ENCODE peak calls at places on chromosomes 7 and 10, in eight cellular contexts. One of them, this sample, is unnamed.

GRCh38 chr7:93150200-93150835 is 2.1 kb upstream of the SAMD9L start:
- DNase-seq in germinal center: no peak
- DNase-seq in stimulated activated CD4-positive, alpha-beta T cell treated with anti-CD3 and anti-CD28 coated beads, TNF-alpha, amount 100 ng/mL, for 4 hours: no peak
- DNase-seq in mesothelial cell of epicardium: no peak
- DNase-seq in T-helper 1 cell: no peak
- DNase-seq in hypothalamus: no peak
- DNase-seq in stimulated activated CD8-positive, alpha-beta memory T cell treated with anti-CD3 and anti-CD28 coated beads, Interleukin-15, amount 100 ng/mL, for 48 hours: no peak
- DNase-seq in activated gamma-delta T cell: no peak
- DNase-seq in this sample: no peak

GRCh38 chr10:43998021-43998809 is 349.5 kb upstream of the ZNF32 start:
- DNase-seq in germinal center: no peak
- DNase-seq in stimulated activated CD4-positive, alpha-beta T cell treated with anti-CD3 and anti-CD28 coated beads, TNF-alpha, amount 100 ng/mL, for 4 hours: no peak
- DNase-seq in mesothelial cell of epicardium: no peak
- DNase-seq in T-helper 1 cell: no peak
- DNase-seq in hypothalamus: no peak
- DNase-seq in stimulated activated CD8-positive, alpha-beta memory T cell treated with anti-CD3 and anti-CD28 coated beads, Interleukin-15, amount 100 ng/mL, for 48 hours: no peak
- DNase-seq in activated gamma-delta T cell: no peak
- DNase-seq in this sample: no peak

GRCh38 chr7:19114591-19114855 is 2.9 kb downstream of the TWIST1 start:
- DNase-seq in germinal center: no peak
- DNase-seq in stimulated activated CD4-positive, alpha-beta T cell treated with anti-CD3 and anti-CD28 coated beads, TNF-alpha, amount 100 ng/mL, for 4 hours: no peak
- DNase-seq in mesothelial cell of epicardium: no peak
- DNase-seq in T-helper 1 cell: no peak
- DNase-seq in hypothalamus: no peak
- DNase-seq in stimulated activated CD8-positive, alpha-beta memory T cell treated with anti-CD3 and anti-CD28 coated beads, Interleukin-15, amount 100 ng/mL, for 48 hours: no peak
- DNase-seq in activated gamma-delta T cell: no peak
- DNase-seq in this sample: no peak

GRCh38 chr7:48781783-48782182 is 142.6 kb upstream of the CDC14C start:
- DNase-seq in germinal center: no peak
- DNase-seq in stimulated activated CD4-positive, alpha-beta T cell treated with anti-CD3 and anti-CD28 coated beads, TNF-alpha, amount 100 ng/mL, for 4 hours: no peak
- DNase-seq in mesothelial cell of epicardium: no peak
- DNase-seq in T-helper 1 cell: no peak
- DNase-seq in hypothalamus: no peak
- DNase-seq in stimulated activated CD8-positive, alpha-beta memory T cell treated with anti-CD3 and anti-CD28 coated beads, Interleukin-15, amount 100 ng/mL, for 48 hours: no peak
- DNase-seq in activated gamma-delta T cell: no peak
- DNase-seq in this sample: no peak

GRCh38 chr7:33711231-33712019 is 193.9 kb upstream of the BMPER start:
- DNase-seq in germinal center: no peak
- DNase-seq in stimulated activated CD4-positive, alpha-beta T cell treated with anti-CD3 and anti-CD28 coated beads, TNF-alpha, amount 100 ng/mL, for 4 hours: no peak
- DNase-seq in mesothelial cell of epicardium: no peak
- DNase-seq in T-helper 1 cell: no peak
- DNase-seq in hypothalamus: no peak
- DNase-seq in stimulated activated CD8-positive, alpha-beta memory T cell treated with anti-CD3 and anti-CD28 coated beads, Interleukin-15, amount 100 ng/mL, for 48 hours: no peak
- DNase-seq in activated gamma-delta T cell: no peak
- DNase-seq in this sample: no peak

GRCh38 chr7:84847790-84848189 is 339.1 kb downstream of the SEMA3D start:
- DNase-seq in germinal center: no peak
- DNase-seq in stimulated activated CD4-positive, alpha-beta T cell treated with anti-CD3 and anti-CD28 coated beads, TNF-alpha, amount 100 ng/mL, for 4 hours: no peak
- DNase-seq in mesothelial cell of epicardium: no peak
- DNase-seq in T-helper 1 cell: no peak
- DNase-seq in hypothalamus: no peak
- DNase-seq in stimulated activated CD8-positive, alpha-beta memory T cell treated with anti-CD3 and anti-CD28 coated beads, Interleukin-15, amount 100 ng/mL, for 48 hours: no peak
- DNase-seq in activated gamma-delta T cell: no peak
- DNase-seq in this sample: no peak

GRCh38 chr10:77111611-77112550 is 525.7 kb downstream of the KCNMA1 start:
- DNase-seq in germinal center: peak
- DNase-seq in stimulated activated CD4-positive, alpha-beta T cell treated with anti-CD3 and anti-CD28 coated beads, TNF-alpha, amount 100 ng/mL, for 4 hours: no peak
- DNase-seq in mesothelial cell of epicardium: no peak
- DNase-seq in T-helper 1 cell: no peak
- DNase-seq in hypothalamus: no peak
- DNase-seq in stimulated activated CD8-positive, alpha-beta memory T cell treated with anti-CD3 and anti-CD28 coated beads, Interleukin-15, amount 100 ng/mL, for 48 hours: no peak
- DNase-seq in activated gamma-delta T cell: no peak
- DNase-seq in this sample: peak

GRCh38 chr7:42233166-42233565 is 3.8 kb downstream of the GLI3 start:
- DNase-seq in germinal center: no peak
- DNase-seq in stimulated activated CD4-positive, alpha-beta T cell treated with anti-CD3 and anti-CD28 coated beads, TNF-alpha, amount 100 ng/mL, for 4 hours: no peak
- DNase-seq in mesothelial cell of epicardium: no peak
- DNase-seq in T-helper 1 cell: no peak
- DNase-seq in hypothalamus: no peak
- DNase-seq in stimulated activated CD8-positive, alpha-beta memory T cell treated with anti-CD3 and anti-CD28 coated beads, Interleukin-15, amount 100 ng/mL, for 48 hours: no peak
- DNase-seq in activated gamma-delta T cell: no peak
- DNase-seq in this sample: no peak

GRCh38 chr7:91069146-91069545 is 195.1 kb upstream of the FZD1 start:
- DNase-seq in germinal center: no peak
- DNase-seq in stimulated activated CD4-positive, alpha-beta T cell treated with anti-CD3 and anti-CD28 coated beads, TNF-alpha, amount 100 ng/mL, for 4 hours: no peak
- DNase-seq in mesothelial cell of epicardium: no peak
- DNase-seq in T-helper 1 cell: no peak
- DNase-seq in hypothalamus: no peak
- DNase-seq in stimulated activated CD8-positive, alpha-beta memory T cell treated with anti-CD3 and anti-CD28 coated beads, Interleukin-15, amount 100 ng/mL, for 48 hours: no peak
- DNase-seq in activated gamma-delta T cell: no peak
- DNase-seq in this sample: no peak

GRCh38 chr10:24930427-24930826 is 22.0 kb downstream of the PRTFDC1 start:
- DNase-seq in germinal center: peak
- DNase-seq in stimulated activated CD4-positive, alpha-beta T cell treated with anti-CD3 and anti-CD28 coated beads, TNF-alpha, amount 100 ng/mL, for 4 hours: no peak
- DNase-seq in mesothelial cell of epicardium: no peak
- DNase-seq in T-helper 1 cell: no peak
- DNase-seq in hypothalamus: no peak
- DNase-seq in stimulated activated CD8-positive, alpha-beta memory T cell treated with anti-CD3 and anti-CD28 coated beads, Interleukin-15, amount 100 ng/mL, for 48 hours: no peak
- DNase-seq in activated gamma-delta T cell: no peak
- DNase-seq in this sample: no peak

GRCh38 chr10:33248638-33249037 is 85.8 kb downstream of the NRP1 start:
- DNase-seq in germinal center: no peak
- DNase-seq in stimulated activated CD4-positive, alpha-beta T cell treated with anti-CD3 and anti-CD28 coated beads, TNF-alpha, amount 100 ng/mL, for 4 hours: no peak
- DNase-seq in mesothelial cell of epicardium: no peak
- DNase-seq in T-helper 1 cell: no peak
- DNase-seq in hypothalamus: no peak
- DNase-seq in stimulated activated CD8-positive, alpha-beta memory T cell treated with anti-CD3 and anti-CD28 coated beads, Interleukin-15, amount 100 ng/mL, for 48 hours: peak
- DNase-seq in activated gamma-delta T cell: no peak
- DNase-seq in this sample: no peak

GRCh38 chr7:124758327-124758726 is 7.3 kb downstream of the GPR37 start:
- DNase-seq in germinal center: no peak
- DNase-seq in stimulated activated CD4-positive, alpha-beta T cell treated with anti-CD3 and anti-CD28 coated beads, TNF-alpha, amount 100 ng/mL, for 4 hours: no peak
- DNase-seq in mesothelial cell of epicardium: no peak
- DNase-seq in T-helper 1 cell: no peak
- DNase-seq in hypothalamus: no peak
- DNase-seq in stimulated activated CD8-positive, alpha-beta memory T cell treated with anti-CD3 and anti-CD28 coated beads, Interleukin-15, amount 100 ng/mL, for 48 hours: no peak
- DNase-seq in activated gamma-delta T cell: no peak
- DNase-seq in this sample: peak

GRCh38 chr10:73907841-73908517 is 3.0 kb upstream of the PLAU start:
- DNase-seq in germinal center: no peak
- DNase-seq in stimulated activated CD4-positive, alpha-beta T cell treated with anti-CD3 and anti-CD28 coated beads, TNF-alpha, amount 100 ng/mL, for 4 hours: no peak
- DNase-seq in mesothelial cell of epicardium: no peak
- DNase-seq in T-helper 1 cell: no peak
- DNase-seq in hypothalamus: no peak
- DNase-seq in stimulated activated CD8-positive, alpha-beta memory T cell treated with anti-CD3 and anti-CD28 coated beads, Interleukin-15, amount 100 ng/mL, for 48 hours: no peak
- DNase-seq in activated gamma-delta T cell: no peak
- DNase-seq in this sample: no peak

GRCh38 chr7:48511021-48511579 is 339.8 kb downstream of the ABCA13 start:
- DNase-seq in germinal center: no peak
- DNase-seq in stimulated activated CD4-positive, alpha-beta T cell treated with anti-CD3 and anti-CD28 coated beads, TNF-alpha, amount 100 ng/mL, for 4 hours: no peak
- DNase-seq in mesothelial cell of epicardium: no peak
- DNase-seq in T-helper 1 cell: no peak
- DNase-seq in hypothalamus: no peak
- DNase-seq in stimulated activated CD8-positive, alpha-beta memory T cell treated with anti-CD3 and anti-CD28 coated beads, Interleukin-15, amount 100 ng/mL, for 48 hours: no peak
- DNase-seq in activated gamma-delta T cell: no peak
- DNase-seq in this sample: peak

GRCh38 chr10:87842776-87843497 is 20.4 kb downstream of the KLLN start:
- DNase-seq in germinal center: no peak
- DNase-seq in stimulated activated CD4-positive, alpha-beta T cell treated with anti-CD3 and anti-CD28 coated beads, TNF-alpha, amount 100 ng/mL, for 4 hours: no peak
- DNase-seq in mesothelial cell of epicardium: no peak
- DNase-seq in T-helper 1 cell: no peak
- DNase-seq in hypothalamus: no peak
- DNase-seq in stimulated activated CD8-positive, alpha-beta memory T cell treated with anti-CD3 and anti-CD28 coated beads, Interleukin-15, amount 100 ng/mL, for 48 hours: no peak
- DNase-seq in activated gamma-delta T cell: no peak
- DNase-seq in this sample: no peak

GRCh38 chr7:128132426-128133069 is 101.3 kb upstream of the LRRC4 start:
- DNase-seq in germinal center: no peak
- DNase-seq in stimulated activated CD4-positive, alpha-beta T cell treated with anti-CD3 and anti-CD28 coated beads, TNF-alpha, amount 100 ng/mL, for 4 hours: no peak
- DNase-seq in mesothelial cell of epicardium: no peak
- DNase-seq in T-helper 1 cell: no peak
- DNase-seq in hypothalamus: no peak
- DNase-seq in stimulated activated CD8-positive, alpha-beta memory T cell treated with anti-CD3 and anti-CD28 coated beads, Interleukin-15, amount 100 ng/mL, for 48 hours: no peak
- DNase-seq in activated gamma-delta T cell: no peak
- DNase-seq in this sample: no peak

GRCh38 chr10:26805567-26806245 is 55.1 kb downstream of the ABI1 start:
- DNase-seq in germinal center: no peak
- DNase-seq in stimulated activated CD4-positive, alpha-beta T cell treated with anti-CD3 and anti-CD28 coated beads, TNF-alpha, amount 100 ng/mL, for 4 hours: no peak
- DNase-seq in mesothelial cell of epicardium: no peak
- DNase-seq in T-helper 1 cell: no peak
- DNase-seq in hypothalamus: no peak
- DNase-seq in stimulated activated CD8-positive, alpha-beta memory T cell treated with anti-CD3 and anti-CD28 coated beads, Interleukin-15, amount 100 ng/mL, for 48 hours: no peak
- DNase-seq in activated gamma-delta T cell: no peak
- DNase-seq in this sample: no peak

GRCh38 chr7:77685219-77685618 is 11.0 kb upstream of the RSBN1L start:
- DNase-seq in germinal center: no peak
- DNase-seq in stimulated activated CD4-positive, alpha-beta T cell treated with anti-CD3 and anti-CD28 coated beads, TNF-alpha, amount 100 ng/mL, for 4 hours: no peak
- DNase-seq in mesothelial cell of epicardium: no peak
- DNase-seq in T-helper 1 cell: no peak
- DNase-seq in hypothalamus: no peak
- DNase-seq in stimulated activated CD8-positive, alpha-beta memory T cell treated with anti-CD3 and anti-CD28 coated beads, Interleukin-15, amount 100 ng/mL, for 48 hours: no peak
- DNase-seq in activated gamma-delta T cell: no peak
- DNase-seq in this sample: no peak

GRCh38 chr7:136997735-136998134 is 129.3 kb downstream of the CHRM2 start:
- DNase-seq in germinal center: no peak
- DNase-seq in stimulated activated CD4-positive, alpha-beta T cell treated with anti-CD3 and anti-CD28 coated beads, TNF-alpha, amount 100 ng/mL, for 4 hours: no peak
- DNase-seq in mesothelial cell of epicardium: no peak
- DNase-seq in T-helper 1 cell: no peak
- DNase-seq in hypothalamus: no peak
- DNase-seq in stimulated activated CD8-positive, alpha-beta memory T cell treated with anti-CD3 and anti-CD28 coated beads, Interleukin-15, amount 100 ng/mL, for 48 hours: no peak
- DNase-seq in activated gamma-delta T cell: no peak
- DNase-seq in this sample: no peak

GRCh38 chr10:79383974-79384606 is 36.8 kb downstream of the PPIF start:
- DNase-seq in germinal center: no peak
- DNase-seq in stimulated activated CD4-positive, alpha-beta T cell treated with anti-CD3 and anti-CD28 coated beads, TNF-alpha, amount 100 ng/mL, for 4 hours: no peak
- DNase-seq in mesothelial cell of epicardium: peak
- DNase-seq in T-helper 1 cell: no peak
- DNase-seq in hypothalamus: no peak
- DNase-seq in stimulated activated CD8-positive, alpha-beta memory T cell treated with anti-CD3 and anti-CD28 coated beads, Interleukin-15, amount 100 ng/mL, for 48 hours: no peak
- DNase-seq in activated gamma-delta T cell: no peak
- DNase-seq in this sample: no peak

GRCh38 chr10:3169271-3169670 is 3.3 kb downstream of the PITRM1 start:
- DNase-seq in germinal center: no peak
- DNase-seq in stimulated activated CD4-positive, alpha-beta T cell treated with anti-CD3 and anti-CD28 coated beads, TNF-alpha, amount 100 ng/mL, for 4 hours: no peak
- DNase-seq in mesothelial cell of epicardium: no peak
- DNase-seq in T-helper 1 cell: no peak
- DNase-seq in hypothalamus: no peak
- DNase-seq in stimulated activated CD8-positive, alpha-beta memory T cell treated with anti-CD3 and anti-CD28 coated beads, Interleukin-15, amount 100 ng/mL, for 48 hours: no peak
- DNase-seq in activated gamma-delta T cell: no peak
- DNase-seq in this sample: no peak

GRCh38 chr10:73060738-73061635 is 35.7 kb downstream of the P4HA1 start:
- DNase-seq in germinal center: peak
- DNase-seq in stimulated activated CD4-positive, alpha-beta T cell treated with anti-CD3 and anti-CD28 coated beads, TNF-alpha, amount 100 ng/mL, for 4 hours: no peak
- DNase-seq in mesothelial cell of epicardium: no peak
- DNase-seq in T-helper 1 cell: no peak
- DNase-seq in hypothalamus: no peak
- DNase-seq in stimulated activated CD8-positive, alpha-beta memory T cell treated with anti-CD3 and anti-CD28 coated beads, Interleukin-15, amount 100 ng/mL, for 48 hours: no peak
- DNase-seq in activated gamma-delta T cell: no peak
- DNase-seq in this sample: no peak

GRCh38 chr7:16811555-16811954 is 6.8 kb upstream of the AGR2 start:
- DNase-seq in germinal center: no peak
- DNase-seq in stimulated activated CD4-positive, alpha-beta T cell treated with anti-CD3 and anti-CD28 coated beads, TNF-alpha, amount 100 ng/mL, for 4 hours: no peak
- DNase-seq in mesothelial cell of epicardium: no peak
- DNase-seq in T-helper 1 cell: no peak
- DNase-seq in hypothalamus: no peak
- DNase-seq in stimulated activated CD8-positive, alpha-beta memory T cell treated with anti-CD3 and anti-CD28 coated beads, Interleukin-15, amount 100 ng/mL, for 48 hours: no peak
- DNase-seq in activated gamma-delta T cell: no peak
- DNase-seq in this sample: no peak

GRCh38 chr7:12719141-12719919 is 31.9 kb downstream of the ARL4A start:
- DNase-seq in germinal center: no peak
- DNase-seq in stimulated activated CD4-positive, alpha-beta T cell treated with anti-CD3 and anti-CD28 coated beads, TNF-alpha, amount 100 ng/mL, for 4 hours: no peak
- DNase-seq in mesothelial cell of epicardium: no peak
- DNase-seq in T-helper 1 cell: no peak
- DNase-seq in hypothalamus: no peak
- DNase-seq in stimulated activated CD8-positive, alpha-beta memory T cell treated with anti-CD3 and anti-CD28 coated beads, Interleukin-15, amount 100 ng/mL, for 48 hours: no peak
- DNase-seq in activated gamma-delta T cell: no peak
- DNase-seq in this sample: no peak

GRCh38 chr10:78549536-78549935 is 515.9 kb downstream of the RPS24 start:
- DNase-seq in germinal center: no peak
- DNase-seq in stimulated activated CD4-positive, alpha-beta T cell treated with anti-CD3 and anti-CD28 coated beads, TNF-alpha, amount 100 ng/mL, for 4 hours: no peak
- DNase-seq in mesothelial cell of epicardium: no peak
- DNase-seq in T-helper 1 cell: no peak
- DNase-seq in hypothalamus: no peak
- DNase-seq in stimulated activated CD8-positive, alpha-beta memory T cell treated with anti-CD3 and anti-CD28 coated beads, Interleukin-15, amount 100 ng/mL, for 48 hours: no peak
- DNase-seq in activated gamma-delta T cell: no peak
- DNase-seq in this sample: no peak

GRCh38 chr7:145106001-145106400 is 270.1 kb upstream of the TPK1 start:
- DNase-seq in germinal center: no peak
- DNase-seq in stimulated activated CD4-positive, alpha-beta T cell treated with anti-CD3 and anti-CD28 coated beads, TNF-alpha, amount 100 ng/mL, for 4 hours: no peak
- DNase-seq in mesothelial cell of epicardium: no peak
- DNase-seq in T-helper 1 cell: no peak
- DNase-seq in hypothalamus: no peak
- DNase-seq in stimulated activated CD8-positive, alpha-beta memory T cell treated with anti-CD3 and anti-CD28 coated beads, Interleukin-15, amount 100 ng/mL, for 48 hours: no peak
- DNase-seq in activated gamma-delta T cell: no peak
- DNase-seq in this sample: no peak